ENCODE peak calls at places on chromosomes 12 and 14, in four cellular contexts. One of them, this sample, is unnamed.

GRCh38 chr12:66885115-66885875 is 206.4 kb upstream of the GRIP1 start:
- DNase-seq in HL-60: no peak
- DNase-seq in GM06990: no peak
- DNase-seq in kidney epithelial cell: no peak
- DNase-seq in this sample: no peak

GRCh38 chr12:80472912-80473500 is 29.0 kb downstream of the PTPRQ start:
- DNase-seq in HL-60: peak
- DNase-seq in GM06990: peak
- DNase-seq in kidney epithelial cell: peak
- DNase-seq in this sample: peak

GRCh38 chr12:114045333-114045732 is 79.2 kb upstream of the RBM19 start:
- DNase-seq in HL-60: no peak
- DNase-seq in GM06990: no peak
- DNase-seq in kidney epithelial cell: no peak
- DNase-seq in this sample: no peak

GRCh38 chr12:68980476-68981212 is 47.7 kb upstream of the CPM start:
- DNase-seq in HL-60: no peak
- DNase-seq in GM06990: no peak
- DNase-seq in kidney epithelial cell: no peak
- DNase-seq in this sample: no peak

GRCh38 chr12:92625639-92626310 is 77.0 kb upstream of the PLEKHG7 start:
- DNase-seq in HL-60: no peak
- DNase-seq in GM06990: no peak
- DNase-seq in kidney epithelial cell: no peak
- DNase-seq in this sample: no peak

GRCh38 chr14:76015191-76015590 is 29.6 kb downstream of the IFT43 start:
- DNase-seq in HL-60: no peak
- DNase-seq in GM06990: no peak
- DNase-seq in kidney epithelial cell: no peak
- DNase-seq in this sample: no peak

GRCh38 chr14:88868558-88869159 is 44.2 kb downstream of the TTC8 start:
- DNase-seq in HL-60: peak
- DNase-seq in GM06990: no peak
- DNase-seq in kidney epithelial cell: no peak
- DNase-seq in this sample: no peak

GRCh38 chr12:90514325-90514724 is 440.7 kb downstream of the CCER1 start:
- DNase-seq in HL-60: no peak
- DNase-seq in GM06990: no peak
- DNase-seq in kidney epithelial cell: no peak
- DNase-seq in this sample: no peak

GRCh38 chr14:68759017-68759569 is 33.8 kb downstream of the ZFP36L1 start:
- DNase-seq in HL-60: no peak
- DNase-seq in GM06990: no peak
- DNase-seq in kidney epithelial cell: no peak
- DNase-seq in this sample: no peak

GRCh38 chr14:74762917-74763802 is at the start of gene YLPM1:
- DNase-seq in HL-60: peak
- DNase-seq in GM06990: peak
- DNase-seq in kidney epithelial cell: peak
- DNase-seq in this sample: peak

GRCh38 chr12:85874064-85874463 is at the start of gene NTS:
- DNase-seq in HL-60: no peak
- DNase-seq in GM06990: no peak
- DNase-seq in kidney epithelial cell: no peak
- DNase-seq in this sample: no peak

GRCh38 chr12:12301122-12301521 is 34.3 kb upstream of the LRP6 start:
- DNase-seq in HL-60: no peak
- DNase-seq in GM06990: no peak
- DNase-seq in kidney epithelial cell: no peak
- DNase-seq in this sample: no peak

GRCh38 chr12:98894412-98895085 is 249.5 kb downstream of the APAF1 start:
- DNase-seq in HL-60: no peak
- DNase-seq in GM06990: peak
- DNase-seq in kidney epithelial cell: no peak
- DNase-seq in this sample: peak

GRCh38 chr14:90671382-90671781 is 144.8 kb downstream of the TTC7B start:
- DNase-seq in HL-60: no peak
- DNase-seq in GM06990: no peak
- DNase-seq in kidney epithelial cell: no peak
- DNase-seq in this sample: no peak

GRCh38 chr14:33762462-33762861 is 188.4 kb downstream of the EGLN3 start:
- DNase-seq in HL-60: no peak
- DNase-seq in GM06990: no peak
- DNase-seq in kidney epithelial cell: no peak
- DNase-seq in this sample: no peak

GRCh38 chr14:59398841-59399240 is 66.3 kb downstream of the GPR135 start:
- DNase-seq in HL-60: peak
- DNase-seq in GM06990: no peak
- DNase-seq in kidney epithelial cell: no peak
- DNase-seq in this sample: no peak

GRCh38 chr12:127060310-127060847 is 1206.6 kb upstream of the TMEM132C start:
- DNase-seq in HL-60: no peak
- DNase-seq in GM06990: no peak
- DNase-seq in kidney epithelial cell: no peak
- DNase-seq in this sample: no peak

GRCh38 chr14:104105822-104106470 is 20.4 kb downstream of the ASPG start:
- DNase-seq in HL-60: no peak
- DNase-seq in GM06990: no peak
- DNase-seq in kidney epithelial cell: no peak
- DNase-seq in this sample: no peak

GRCh38 chr14:32985881-32986280 is 47.2 kb downstream of the NPAS3 start:
- DNase-seq in HL-60: no peak
- DNase-seq in GM06990: no peak
- DNase-seq in kidney epithelial cell: no peak
- DNase-seq in this sample: no peak

GRCh38 chr14:88388741-88389282 is 3.4 kb downstream of the SPATA7 start:
- DNase-seq in HL-60: no peak
- DNase-seq in GM06990: no peak
- DNase-seq in kidney epithelial cell: no peak
- DNase-seq in this sample: no peak

GRCh38 chr12:67456281-67456918 is 187.2 kb downstream of the CAND1 start:
- DNase-seq in HL-60: no peak
- DNase-seq in GM06990: no peak
- DNase-seq in kidney epithelial cell: no peak
- DNase-seq in this sample: no peak

GRCh38 chr12:117908411-117908810 is 60.4 kb downstream of the KSR2 start:
- DNase-seq in HL-60: no peak
- DNase-seq in GM06990: no peak
- DNase-seq in kidney epithelial cell: no peak
- DNase-seq in this sample: no peak

GRCh38 chr12:114981036-114981435 is 297.1 kb upstream of the TBX3 start:
- DNase-seq in HL-60: no peak
- DNase-seq in GM06990: no peak
- DNase-seq in kidney epithelial cell: no peak
- DNase-seq in this sample: no peak

GRCh38 chr12:66176105-66176504 is 6.3 kb upstream of the TMBIM4 start:
- DNase-seq in HL-60: no peak
- DNase-seq in GM06990: no peak
- DNase-seq in kidney epithelial cell: no peak
- DNase-seq in this sample: no peak

GRCh38 chr12:103833095-103833777 is 7.8 kb downstream of the NT5DC3 start:
- DNase-seq in HL-60: no peak
- DNase-seq in GM06990: no peak
- DNase-seq in kidney epithelial cell: no peak
- DNase-seq in this sample: no peak

GRCh38 chr14:25303934-25304333 is 254.0 kb upstream of the STXBP6 start:
- DNase-seq in HL-60: no peak
- DNase-seq in GM06990: no peak
- DNase-seq in kidney epithelial cell: no peak
- DNase-seq in this sample: no peak

GRCh38 chr12:40970320-40970907 is 217.7 kb upstream of the PDZRN4 start:
- DNase-seq in HL-60: no peak
- DNase-seq in GM06990: no peak
- DNase-seq in kidney epithelial cell: no peak
- DNase-seq in this sample: no peak

GRCh38 chr12:26711072-26711471 is 121.9 kb downstream of the ITPR2 start:
- DNase-seq in HL-60: no peak
- DNase-seq in GM06990: no peak
- DNase-seq in kidney epithelial cell: no peak
- DNase-seq in this sample: no peak

GRCh38 chr14:24285351-24285750 is 14.0 kb upstream of the RABGGTA start:
- DNase-seq in HL-60: no peak
- DNase-seq in GM06990: no peak
- DNase-seq in kidney epithelial cell: no peak
- DNase-seq in this sample: no peak

GRCh38 chr12:127654383-127654985 is 612.5 kb upstream of the TMEM132C start:
- DNase-seq in HL-60: no peak
- DNase-seq in GM06990: no peak
- DNase-seq in kidney epithelial cell: no peak
- DNase-seq in this sample: no peak

GRCh38 chr12:91361864-91362263 is 179.2 kb upstream of the DCN start:
- DNase-seq in HL-60: no peak
- DNase-seq in GM06990: no peak
- DNase-seq in kidney epithelial cell: peak
- DNase-seq in this sample: no peak

GRCh38 chr12:52027085-52027843 is 20.5 kb downstream of the TAMALIN start:
- DNase-seq in HL-60: peak
- DNase-seq in GM06990: no peak
- DNase-seq in kidney epithelial cell: no peak
- DNase-seq in this sample: no peak

GRCh38 chr12:49824886-49825285 is 3.3 kb downstream of the NCKAP5L start:
- DNase-seq in HL-60: peak
- DNase-seq in GM06990: no peak
- DNase-seq in kidney epithelial cell: no peak
- DNase-seq in this sample: no peak
- H3K4me3 ChIP-seq in HL-60: no peak
- H3K4me3 ChIP-seq in GM06990: no peak
- H3K4me3 ChIP-seq in kidney epithelial cell: no peak
- H3K4me3 ChIP-seq in this sample: no peak

GRCh38 chr14:63045234-63045611 is at the start of gene KCNH5:
- DNase-seq in HL-60: no peak
- DNase-seq in GM06990: peak
- DNase-seq in kidney epithelial cell: no peak
- DNase-seq in this sample: peak
- H3K4me3 ChIP-seq in HL-60: no peak
- H3K4me3 ChIP-seq in GM06990: no peak
- H3K4me3 ChIP-seq in kidney epithelial cell: peak
- H3K4me3 ChIP-seq in this sample: peak

DNA sequence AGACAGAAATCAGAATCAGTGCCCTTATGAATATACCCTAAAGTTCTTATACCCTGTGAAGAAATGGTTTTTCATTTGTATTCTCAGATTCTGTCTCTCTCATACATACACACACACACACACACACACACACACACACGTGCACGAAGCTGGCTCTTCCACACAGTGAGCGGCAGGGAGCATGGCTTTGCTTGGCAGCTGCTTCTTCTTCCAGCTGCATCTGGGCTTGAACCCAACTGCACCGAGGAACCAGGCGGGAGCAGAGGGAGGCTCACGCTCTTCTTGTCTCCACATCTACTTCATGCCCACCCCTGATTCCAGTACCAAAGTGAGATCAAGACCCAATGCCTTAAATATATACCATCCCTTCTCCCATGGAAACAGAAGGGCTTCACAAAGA is 19.4 kb downstream of the GRIN2B start:
- DNase-seq in HL-60: no peak
- DNase-seq in GM06990: no peak
- DNase-seq in kidney epithelial cell: no peak
- DNase-seq in this sample: no peak
- H3K4me3 ChIP-seq in HL-60: no peak
- H3K4me3 ChIP-seq in GM06990: no peak
- H3K4me3 ChIP-seq in kidney epithelial cell: no peak
- H3K4me3 ChIP-seq in this sample: no peak

DNA sequence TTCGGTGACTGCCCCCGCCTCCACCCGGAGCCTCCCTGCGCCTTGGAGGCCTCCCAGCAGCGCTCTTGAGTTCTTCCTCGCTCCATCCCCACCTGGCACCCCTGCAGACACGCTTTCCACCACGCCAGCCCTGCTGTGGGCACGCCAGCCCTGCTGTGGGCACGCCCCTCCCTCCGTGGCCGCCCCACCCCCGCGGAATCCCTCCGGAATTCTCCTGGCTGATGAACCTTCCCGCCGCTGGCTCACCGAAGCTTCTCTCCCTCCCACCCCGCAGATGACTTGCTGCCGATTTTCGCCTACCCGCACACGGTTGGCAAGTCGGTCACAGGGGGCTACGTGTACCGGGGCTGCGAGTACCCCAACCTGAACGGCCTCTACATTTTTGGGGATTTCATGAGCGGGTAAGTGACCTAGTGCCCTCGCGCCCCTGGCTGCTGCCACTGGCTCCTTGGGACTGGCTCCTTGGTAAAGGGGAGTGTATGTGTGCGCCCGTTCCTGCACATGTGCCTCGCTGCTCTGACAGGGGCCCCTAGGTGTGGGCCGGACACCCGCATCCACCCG is 15.2 kb downstream of the HHIPL1 start:
- DNase-seq in HL-60: no peak
- DNase-seq in GM06990: no peak
- DNase-seq in kidney epithelial cell: no peak
- DNase-seq in this sample: no peak
- H3K4me3 ChIP-seq in HL-60: no peak
- H3K4me3 ChIP-seq in GM06990: no peak
- H3K4me3 ChIP-seq in kidney epithelial cell: no peak
- H3K4me3 ChIP-seq in this sample: no peak

GRCh38 chr12:109968032-109968420 is 28.1 kb downstream of the GIT2 start:
- DNase-seq in HL-60: no peak
- DNase-seq in GM06990: no peak
- DNase-seq in kidney epithelial cell: no peak
- DNase-seq in this sample: no peak
- H3K4me3 ChIP-seq in HL-60: no peak
- H3K4me3 ChIP-seq in GM06990: no peak
- H3K4me3 ChIP-seq in kidney epithelial cell: no peak
- H3K4me3 ChIP-seq in this sample: no peak

GRCh38 chr12:48349471-48349870 is 1.2 kb downstream of the ZNF641 start:
- DNase-seq in HL-60: no peak
- DNase-seq in GM06990: no peak
- DNase-seq in kidney epithelial cell: no peak
- DNase-seq in this sample: no peak
- H3K4me3 ChIP-seq in HL-60: no peak
- H3K4me3 ChIP-seq in GM06990: no peak
- H3K4me3 ChIP-seq in kidney epithelial cell: no peak
- H3K4me3 ChIP-seq in this sample: no peak

DNA sequence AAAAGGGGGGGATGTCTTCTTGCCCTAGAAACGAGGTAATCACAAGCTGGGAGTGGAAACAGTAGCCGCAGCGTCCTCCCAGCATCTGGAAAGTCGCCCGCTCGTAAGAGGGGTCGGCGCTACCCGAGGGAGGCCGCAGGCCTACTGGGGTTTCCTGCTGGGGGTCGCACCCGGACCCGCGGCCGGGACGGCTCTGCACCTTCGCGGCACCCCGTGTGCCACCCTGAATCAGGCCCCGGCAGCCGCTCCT is 529 bp downstream of the ZBTB25 start:
- DNase-seq in HL-60: no peak
- DNase-seq in GM06990: no peak
- DNase-seq in kidney epithelial cell: no peak
- DNase-seq in this sample: no peak
- H3K4me3 ChIP-seq in HL-60: peak
- H3K4me3 ChIP-seq in GM06990: peak
- H3K4me3 ChIP-seq in kidney epithelial cell: peak
- H3K4me3 ChIP-seq in this sample: peak

This sample was measured in BE2C.